ENCODE peak calls at places on chromosomes 3 and 15, in seven cellular contexts. One of them, this sample, is unnamed.
A peak's percentile ranks its signal among the peaks of the same experiment; 100 is the strongest.

GRCh38 chr3:40397912-40398311 is 10.9 kb downstream of the ENTPD3 start:
- DNase-seq in fibroblast of villous mesenchyme: no peak
- DNase-seq in ascending aorta: no peak
- DNase-seq in naive thymus-derived CD4-positive, alpha-beta T cell: no peak
- DNase-seq in AG09309: no peak
- DNase-seq in CD8-positive, alpha-beta memory T cell: no peak
- DNase-seq in HL-60: no peak
- DNase-seq in this sample: no peak

GRCh38 chr15:67030036-67030762 is 35.2 kb upstream of the SMAD3 start:
- DNase-seq in CD8-positive, alpha-beta memory T cell: no peak
- DNase-seq in fibroblast of villous mesenchyme: no peak
- DNase-seq in ascending aorta: no peak
- DNase-seq in AG09309: no peak
- DNase-seq in HL-60: no peak
- DNase-seq in naive thymus-derived CD4-positive, alpha-beta T cell: no peak
- DNase-seq in this sample: no peak

GRCh38 chr15:59013246-59013645 is 25.8 kb downstream of the RNF111 start:
- DNase-seq in HL-60: no peak
- DNase-seq in AG09309: no peak
- DNase-seq in ascending aorta: no peak
- DNase-seq in CD8-positive, alpha-beta memory T cell: no peak
- DNase-seq in fibroblast of villous mesenchyme: no peak
- DNase-seq in naive thymus-derived CD4-positive, alpha-beta T cell: no peak
- DNase-seq in this sample: no peak

GRCh38 chr15:71708052-71708432 is 102.3 kb upstream of the NR2E3 start:
- DNase-seq in CD8-positive, alpha-beta memory T cell: no peak
- DNase-seq in naive thymus-derived CD4-positive, alpha-beta T cell: no peak
- DNase-seq in fibroblast of villous mesenchyme: peak; percentile 95
- DNase-seq in ascending aorta: no peak
- DNase-seq in AG09309: no peak
- DNase-seq in HL-60: no peak
- DNase-seq in this sample: no peak

GRCh38 chr15:71752604-71753289 is 57.6 kb upstream of the NR2E3 start:
- DNase-seq in fibroblast of villous mesenchyme: peak; percentile 91
- DNase-seq in HL-60: no peak
- DNase-seq in CD8-positive, alpha-beta memory T cell: no peak
- DNase-seq in naive thymus-derived CD4-positive, alpha-beta T cell: no peak
- DNase-seq in ascending aorta: peak; percentile 90
- DNase-seq in AG09309: peak; percentile 96
- DNase-seq in this sample: peak; percentile 24

GRCh38 chr3:179421500-179421899 is 29.8 kb downstream of the GNB4 start:
- DNase-seq in ascending aorta: peak; percentile 69
- DNase-seq in HL-60: no peak
- DNase-seq in CD8-positive, alpha-beta memory T cell: no peak
- DNase-seq in AG09309: no peak
- DNase-seq in naive thymus-derived CD4-positive, alpha-beta T cell: no peak
- DNase-seq in fibroblast of villous mesenchyme: peak; percentile 54
- DNase-seq in this sample: no peak

GRCh38 chr15:43255376-43255775 is 11.4 kb downstream of the TGM5 start:
- DNase-seq in fibroblast of villous mesenchyme: no peak
- DNase-seq in AG09309: no peak
- DNase-seq in HL-60: no peak
- DNase-seq in CD8-positive, alpha-beta memory T cell: no peak
- DNase-seq in naive thymus-derived CD4-positive, alpha-beta T cell: no peak
- DNase-seq in ascending aorta: peak; percentile 51
- DNase-seq in this sample: no peak

GRCh38 chr15:99911824-99912223 is 178.6 kb upstream of the LYSMD4 start:
- DNase-seq in HL-60: peak; percentile 10
- DNase-seq in naive thymus-derived CD4-positive, alpha-beta T cell: no peak
- DNase-seq in fibroblast of villous mesenchyme: peak; percentile 3
- DNase-seq in ascending aorta: no peak
- DNase-seq in CD8-positive, alpha-beta memory T cell: no peak
- DNase-seq in AG09309: no peak
- DNase-seq in this sample: no peak

GRCh38 chr3:4885322-4885721 is 93.9 kb upstream of the BHLHE40 start:
- DNase-seq in HL-60: no peak
- DNase-seq in AG09309: no peak
- DNase-seq in ascending aorta: no peak
- DNase-seq in CD8-positive, alpha-beta memory T cell: no peak
- DNase-seq in naive thymus-derived CD4-positive, alpha-beta T cell: no peak
- DNase-seq in fibroblast of villous mesenchyme: no peak
- DNase-seq in this sample: no peak

GRCh38 chr15:99106417-99107220 is 1.7 kb downstream of the SYNM start:
- DNase-seq in fibroblast of villous mesenchyme: peak; percentile 96
- DNase-seq in HL-60: no peak
- DNase-seq in AG09309: no peak
- DNase-seq in ascending aorta: no peak
- DNase-seq in CD8-positive, alpha-beta memory T cell: peak; percentile 15
- DNase-seq in naive thymus-derived CD4-positive, alpha-beta T cell: no peak
- DNase-seq in this sample: peak; percentile 17

GRCh38 chr3:135190658-135191057 is 395.6 kb downstream of the EPHB1 start:
- DNase-seq in AG09309: no peak
- DNase-seq in CD8-positive, alpha-beta memory T cell: no peak
- DNase-seq in fibroblast of villous mesenchyme: no peak
- DNase-seq in HL-60: no peak
- DNase-seq in ascending aorta: no peak
- DNase-seq in naive thymus-derived CD4-positive, alpha-beta T cell: no peak
- DNase-seq in this sample: no peak

GRCh38 chr3:114756506-114757279 is 390.4 kb downstream of the ZBTB20 start:
- DNase-seq in ascending aorta: no peak
- DNase-seq in fibroblast of villous mesenchyme: peak; percentile 35
- DNase-seq in naive thymus-derived CD4-positive, alpha-beta T cell: no peak
- DNase-seq in AG09309: peak; percentile 62
- DNase-seq in CD8-positive, alpha-beta memory T cell: no peak
- DNase-seq in HL-60: no peak
- DNase-seq in this sample: no peak

GRCh38 chr3:114498779-114499370 is 205.0 kb downstream of the TIGIT start:
- DNase-seq in AG09309: peak; percentile 33
- DNase-seq in ascending aorta: no peak
- DNase-seq in naive thymus-derived CD4-positive, alpha-beta T cell: no peak
- DNase-seq in CD8-positive, alpha-beta memory T cell: no peak
- DNase-seq in HL-60: no peak
- DNase-seq in fibroblast of villous mesenchyme: peak; percentile 74
- DNase-seq in this sample: no peak

GRCh38 chr15:52369030-52369429 is 73.4 kb upstream of the MYO5C start:
- DNase-seq in naive thymus-derived CD4-positive, alpha-beta T cell: no peak
- DNase-seq in ascending aorta: no peak
- DNase-seq in fibroblast of villous mesenchyme: no peak
- DNase-seq in HL-60: no peak
- DNase-seq in AG09309: no peak
- DNase-seq in CD8-positive, alpha-beta memory T cell: no peak
- DNase-seq in this sample: no peak

GRCh38 chr3:45988804-45989203 is 6.8 kb downstream of the FYCO1 start:
- DNase-seq in AG09309: peak; percentile 45
- DNase-seq in naive thymus-derived CD4-positive, alpha-beta T cell: no peak
- DNase-seq in HL-60: no peak
- DNase-seq in ascending aorta: no peak
- DNase-seq in fibroblast of villous mesenchyme: peak; percentile 69
- DNase-seq in CD8-positive, alpha-beta memory T cell: no peak
- DNase-seq in this sample: no peak

GRCh38 chr15:80820092-80820491 is 40.9 kb downstream of the CEMIP start:
- DNase-seq in naive thymus-derived CD4-positive, alpha-beta T cell: no peak
- DNase-seq in fibroblast of villous mesenchyme: no peak
- DNase-seq in AG09309: no peak
- DNase-seq in CD8-positive, alpha-beta memory T cell: no peak
- DNase-seq in HL-60: no peak
- DNase-seq in ascending aorta: peak; percentile 39
- DNase-seq in this sample: no peak

GRCh38 chr3:64342940-64343691 is 117.8 kb upstream of the PRICKLE2 start:
- DNase-seq in CD8-positive, alpha-beta memory T cell: no peak
- DNase-seq in ascending aorta: no peak
- DNase-seq in AG09309: peak; percentile 52
- DNase-seq in naive thymus-derived CD4-positive, alpha-beta T cell: no peak
- DNase-seq in HL-60: no peak
- DNase-seq in fibroblast of villous mesenchyme: peak; percentile 97
- DNase-seq in this sample: no peak

GRCh38 chr15:80709542-80709941 is 14.4 kb downstream of the ABHD17C start:
- DNase-seq in HL-60: no peak
- DNase-seq in fibroblast of villous mesenchyme: no peak
- DNase-seq in ascending aorta: no peak
- DNase-seq in AG09309: no peak
- DNase-seq in CD8-positive, alpha-beta memory T cell: no peak
- DNase-seq in naive thymus-derived CD4-positive, alpha-beta T cell: no peak
- DNase-seq in this sample: no peak

GRCh38 chr15:28096720-28097431 is 2.2 kb downstream of the OCA2 start:
- DNase-seq in fibroblast of villous mesenchyme: no peak
- DNase-seq in naive thymus-derived CD4-positive, alpha-beta T cell: no peak
- DNase-seq in ascending aorta: peak; percentile 73
- DNase-seq in CD8-positive, alpha-beta memory T cell: no peak
- DNase-seq in AG09309: no peak
- DNase-seq in HL-60: no peak
- DNase-seq in this sample: no peak

GRCh38 chr15:28097656-28098359 is 1.3 kb downstream of the OCA2 start:
- DNase-seq in CD8-positive, alpha-beta memory T cell: no peak
- DNase-seq in fibroblast of villous mesenchyme: no peak
- DNase-seq in AG09309: no peak
- DNase-seq in HL-60: no peak
- DNase-seq in naive thymus-derived CD4-positive, alpha-beta T cell: no peak
- DNase-seq in ascending aorta: no peak
- DNase-seq in this sample: no peak

GRCh38 chr15:28093761-28094535 is 5.2 kb downstream of the OCA2 start:
- DNase-seq in fibroblast of villous mesenchyme: no peak
- DNase-seq in CD8-positive, alpha-beta memory T cell: no peak
- DNase-seq in HL-60: no peak
- DNase-seq in naive thymus-derived CD4-positive, alpha-beta T cell: no peak
- DNase-seq in ascending aorta: peak; percentile 62
- DNase-seq in AG09309: no peak
- DNase-seq in this sample: no peak

GRCh38 chr15:28096411-28096719 is 2.8 kb downstream of the OCA2 start:
- DNase-seq in naive thymus-derived CD4-positive, alpha-beta T cell: no peak
- DNase-seq in CD8-positive, alpha-beta memory T cell: no peak
- DNase-seq in fibroblast of villous mesenchyme: peak; percentile 17
- DNase-seq in HL-60: no peak
- DNase-seq in ascending aorta: no peak
- DNase-seq in AG09309: no peak
- DNase-seq in this sample: no peak

GRCh38 chr15:28094732-28095521 is 4.2 kb downstream of the OCA2 start:
- DNase-seq in ascending aorta: peak; percentile 77
- DNase-seq in HL-60: no peak
- DNase-seq in fibroblast of villous mesenchyme: no peak
- DNase-seq in AG09309: no peak
- DNase-seq in naive thymus-derived CD4-positive, alpha-beta T cell: peak; percentile 23
- DNase-seq in CD8-positive, alpha-beta memory T cell: peak; percentile 24
- DNase-seq in this sample: no peak
- H3K4me3 ChIP-seq in ascending aorta: peak overlapping the region; percentile 71
- H3K4me3 ChIP-seq in HL-60: no peak overlapping the region
- H3K4me3 ChIP-seq in fibroblast of villous mesenchyme: peak overlapping the region; percentile 59
- H3K4me3 ChIP-seq in AG09309: no peak overlapping the region
- H3K4me3 ChIP-seq in naive thymus-derived CD4-positive, alpha-beta T cell: peak overlapping the region; percentile 71
- H3K4me3 ChIP-seq in CD8-positive, alpha-beta memory T cell: no peak overlapping the region
- H3K4me3 ChIP-seq in this sample: no peak overlapping the region

DNA sequence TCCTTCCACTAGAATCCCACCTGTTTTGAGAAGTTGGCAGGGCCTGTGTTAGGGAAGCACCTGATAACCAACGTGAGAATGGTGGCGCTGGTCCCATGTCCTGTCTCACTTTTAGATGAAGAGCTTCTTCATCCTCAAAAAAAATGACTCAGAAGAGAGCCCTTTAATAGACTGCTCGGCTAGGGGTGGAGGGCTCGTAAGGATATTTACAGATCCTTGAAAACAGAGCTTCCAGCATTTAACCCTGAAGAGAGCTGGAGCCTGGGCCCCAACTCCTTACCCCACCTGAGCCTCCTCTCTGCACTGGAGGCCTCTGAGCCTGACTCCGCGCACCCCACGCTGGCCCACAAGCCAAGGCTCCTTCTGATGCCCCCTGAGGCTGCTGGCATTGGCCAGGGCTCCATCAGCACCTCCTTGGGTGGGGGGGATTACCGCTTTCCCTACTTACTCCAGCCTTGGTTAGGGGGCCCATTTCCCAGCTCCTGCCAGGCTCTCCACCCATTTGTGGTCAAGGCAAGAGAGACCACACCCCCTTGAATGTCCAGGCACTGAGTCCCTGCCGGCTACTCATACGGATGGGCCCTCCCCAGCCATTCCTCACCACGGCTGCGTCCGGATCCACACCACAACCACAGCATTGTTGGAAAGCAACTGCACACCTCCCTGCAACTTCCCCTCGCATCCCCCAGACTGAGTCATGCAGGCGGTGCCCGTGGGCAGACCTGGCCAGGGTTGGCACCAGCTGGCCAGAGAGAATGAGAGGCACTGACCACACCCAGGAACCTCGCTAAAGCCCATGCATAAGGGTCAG is 30.2 kb downstream of the LOXL1 start:
- DNase-seq in ascending aorta: peak; percentile 86
- DNase-seq in CD8-positive, alpha-beta memory T cell: no peak
- DNase-seq in AG09309: peak; percentile 75
- DNase-seq in naive thymus-derived CD4-positive, alpha-beta T cell: no peak
- DNase-seq in fibroblast of villous mesenchyme: peak; percentile 70
- DNase-seq in HL-60: no peak
- DNase-seq in this sample: no peak
- H3K4me3 ChIP-seq in ascending aorta: no peak overlapping the region
- H3K4me3 ChIP-seq in CD8-positive, alpha-beta memory T cell: no peak overlapping the region
- H3K4me3 ChIP-seq in AG09309: peak overlapping the region; percentile 7
- H3K4me3 ChIP-seq in naive thymus-derived CD4-positive, alpha-beta T cell: no peak overlapping the region
- H3K4me3 ChIP-seq in fibroblast of villous mesenchyme: no peak overlapping the region
- H3K4me3 ChIP-seq in HL-60: no peak overlapping the region
- H3K4me3 ChIP-seq in this sample: no peak overlapping the region

GRCh38 chr3:182349051-182349450 is 444.3 kb upstream of the ATP11B start:
- DNase-seq in ascending aorta: no peak
- DNase-seq in HL-60: no peak
- DNase-seq in fibroblast of villous mesenchyme: no peak
- DNase-seq in AG09309: no peak
- DNase-seq in naive thymus-derived CD4-positive, alpha-beta T cell: no peak
- DNase-seq in CD8-positive, alpha-beta memory T cell: no peak
- DNase-seq in this sample: no peak

GRCh38 chr3:182349951-182350350 is 443.4 kb upstream of the ATP11B start:
- DNase-seq in naive thymus-derived CD4-positive, alpha-beta T cell: no peak
- DNase-seq in AG09309: no peak
- DNase-seq in HL-60: no peak
- DNase-seq in fibroblast of villous mesenchyme: no peak
- DNase-seq in CD8-positive, alpha-beta memory T cell: no peak
- DNase-seq in ascending aorta: no peak
- DNase-seq in this sample: no peak
- H3K4me3 ChIP-seq in naive thymus-derived CD4-positive, alpha-beta T cell: no peak overlapping the region
- H3K4me3 ChIP-seq in AG09309: no peak overlapping the region
- H3K4me3 ChIP-seq in HL-60: no peak overlapping the region
- H3K4me3 ChIP-seq in fibroblast of villous mesenchyme: no peak overlapping the region
- H3K4me3 ChIP-seq in CD8-positive, alpha-beta memory T cell: no peak overlapping the region
- H3K4me3 ChIP-seq in ascending aorta: no peak overlapping the region
- H3K4me3 ChIP-seq in this sample: no peak overlapping the region

GRCh38 chr3:33425456-33425855 is 14.7 kb downstream of the UBP1 start:
- DNase-seq in fibroblast of villous mesenchyme: peak; percentile 52
- DNase-seq in ascending aorta: no peak
- DNase-seq in naive thymus-derived CD4-positive, alpha-beta T cell: no peak
- DNase-seq in AG09309: no peak
- DNase-seq in HL-60: no peak
- DNase-seq in CD8-positive, alpha-beta memory T cell: no peak
- DNase-seq in this sample: no peak

GRCh38 chr3:33428812-33429211 is 11.4 kb downstream of the UBP1 start:
- DNase-seq in naive thymus-derived CD4-positive, alpha-beta T cell: no peak
- DNase-seq in CD8-positive, alpha-beta memory T cell: no peak
- DNase-seq in HL-60: no peak
- DNase-seq in fibroblast of villous mesenchyme: no peak
- DNase-seq in AG09309: no peak
- DNase-seq in ascending aorta: no peak
- DNase-seq in this sample: no peak

GRCh38 chr3:33424606-33425453 is 15.4 kb downstream of the UBP1 start:
- DNase-seq in HL-60: no peak
- DNase-seq in ascending aorta: no peak
- DNase-seq in AG09309: no peak
- DNase-seq in fibroblast of villous mesenchyme: no peak
- DNase-seq in naive thymus-derived CD4-positive, alpha-beta T cell: no peak
- DNase-seq in CD8-positive, alpha-beta memory T cell: no peak
- DNase-seq in this sample: no peak

GRCh38 chr3:33426068-33426467 is 14.1 kb downstream of the UBP1 start:
- DNase-seq in ascending aorta: no peak
- DNase-seq in HL-60: no peak
- DNase-seq in naive thymus-derived CD4-positive, alpha-beta T cell: no peak
- DNase-seq in fibroblast of villous mesenchyme: no peak
- DNase-seq in CD8-positive, alpha-beta memory T cell: no peak
- DNase-seq in AG09309: no peak
- DNase-seq in this sample: no peak

GRCh38 chr3:33426630-33427341 is 13.4 kb downstream of the UBP1 start:
- DNase-seq in AG09309: no peak
- DNase-seq in HL-60: no peak
- DNase-seq in naive thymus-derived CD4-positive, alpha-beta T cell: no peak
- DNase-seq in ascending aorta: no peak
- DNase-seq in CD8-positive, alpha-beta memory T cell: no peak
- DNase-seq in fibroblast of villous mesenchyme: no peak
- DNase-seq in this sample: no peak
- H3K4me3 ChIP-seq in AG09309: no peak overlapping the region
- H3K4me3 ChIP-seq in HL-60: no peak overlapping the region
- H3K4me3 ChIP-seq in naive thymus-derived CD4-positive, alpha-beta T cell: no peak overlapping the region
- H3K4me3 ChIP-seq in ascending aorta: no peak overlapping the region
- H3K4me3 ChIP-seq in CD8-positive, alpha-beta memory T cell: no peak overlapping the region
- H3K4me3 ChIP-seq in fibroblast of villous mesenchyme: no peak overlapping the region
- H3K4me3 ChIP-seq in this sample: no peak overlapping the region

This sample was measured in Jurkat, Clone E6-1.